ENCODE peak calls at places on chromosome 4, in eight cellular contexts. Y is GM12865; C is stimulated activated CD4-positive, alpha-beta T cell treated with anti-CD3 and anti-CD28 coated beads, Interleukin-12 subunit alpha, Interleukin-12 subunit beta, amount 100 ng/mL, for 48 hours; V is RWPE1; I is NCI-H2081; N is ascending aorta; H is stimulated activated naive CD4-positive, alpha-beta T cell; M is activated naive CD8-positive, alpha-beta T cell treated with anti-CD3 and anti-CD28 coated beads for 36 hours. A is an unnamed sample.

GRCh38 chr4:100849319-100849718 is 331.5 kb upstream of the EMCN start:
- DNase-seq in Y (no peak), C (no peak), V (no peak), I (no peak), N (no peak), H (no peak), M (no peak), A (no peak)

GRCh38 chr4:140252144-140252741 is 98.3 kb upstream of the MAML3 start:
- DNase-seq in Y (no peak), C (no peak), V (no peak), I (peak), N (no peak), H (no peak), M (no peak), A (no peak)

GRCh38 chr4:180925800-180926199 is 1317.4 kb upstream of the TENM3 start:
- DNase-seq in Y (no peak), C (no peak), V (no peak), I (no peak), N (no peak), H (no peak), M (no peak), A (no peak)

GRCh38 chr4:31108762-31109161 is 388.6 kb downstream of the PCDH7 start:
- DNase-seq in Y (no peak), C (no peak), V (no peak), I (no peak), N (no peak), H (no peak), M (no peak), A (no peak)

GRCh38 chr4:28226962-28227361 is 1366.3 kb downstream of the STIM2 start:
- DNase-seq in Y (no peak), C (no peak), V (no peak), I (no peak), N (no peak), H (no peak), M (no peak), A (no peak)

GRCh38 chr4:164097119-164097518 is 602.6 kb downstream of the TMA16 start:
- DNase-seq in Y (no peak), C (no peak), V (no peak), I (no peak), N (no peak), H (no peak), M (no peak), A (no peak)

GRCh38 chr4:74934016-74934821 is 1.3 kb downstream of the PARM1 start:
- DNase-seq in Y (peak), C (no peak), V (no peak), I (peak), N (no peak), H (no peak), M (no peak), A (no peak)

GRCh38 chr4:85928775-85929585 is 430.9 kb downstream of the MAPK10 start:
- DNase-seq in Y (peak), C (no peak), V (no peak), I (no peak), N (no peak), H (no peak), M (no peak), A (no peak)

GRCh38 chr4:10002278-10002677 is 19.0 kb downstream of the SLC2A9 start:
- DNase-seq in Y (peak), C (no peak), V (no peak), I (no peak), N (no peak), H (no peak), M (no peak), A (no peak)

GRCh38 chr4:37244583-37245390 is at the start of gene NWD2:
- DNase-seq in Y (peak), C (no peak), V (no peak), I (no peak), N (no peak), H (no peak), M (peak), A (peak)

GRCh38 chr4:189740873-189741272 is 199.8 kb upstream of the FRG1 start:
- DNase-seq in Y (no peak), C (no peak), V (no peak), I (no peak), N (no peak), H (no peak), M (no peak), A (no peak)

GRCh38 chr4:175125410-175126068 is 207.4 kb downstream of the ADAM29 start:
- DNase-seq in Y (no peak), C (no peak), V (no peak), I (no peak), N (no peak), H (no peak), M (no peak), A (no peak)

GRCh38 chr4:8676676-8677075 is 84.1 kb downstream of the CPZ start:
- DNase-seq in Y (no peak), C (no peak), V (no peak), I (no peak), N (no peak), H (no peak), M (no peak), A (no peak)

GRCh38 chr4:76445911-76446310 is 10.9 kb downstream of the SHROOM3 start:
- DNase-seq in Y (no peak), C (no peak), V (no peak), I (no peak), N (no peak), H (no peak), M (no peak), A (no peak)

GRCh38 chr4:1619151-1619672 is 64.9 kb downstream of the FAM53A start:
- DNase-seq in Y (no peak), C (no peak), V (no peak), I (no peak), N (no peak), H (no peak), M (no peak), A (no peak)

GRCh38 chr4:12949719-12950118 is 534.4 kb downstream of the RAB28 start:
- DNase-seq in Y (no peak), C (no peak), V (no peak), I (peak), N (no peak), H (no peak), M (no peak), A (no peak)

GRCh38 chr4:105674011-105674410 is 34.5 kb downstream of the INTS12 start:
- DNase-seq in Y (no peak), C (no peak), V (no peak), I (no peak), N (no peak), H (no peak), M (no peak), A (no peak)

GRCh38 chr4:105306158-105306781 is 159.6 kb downstream of the TET2 start:
- DNase-seq in Y (peak), C (peak), V (peak), I (no peak), N (no peak), H (no peak), M (peak), A (peak)

GRCh38 chr4:8370835-8371234 is 69.7 kb downstream of the ACOX3 start:
- DNase-seq in Y (no peak), C (no peak), V (no peak), I (no peak), N (no peak), H (no peak), M (no peak), A (no peak)

GRCh38 chr4:139242511-139243051 is 37.4 kb downstream of the MGARP start:
- DNase-seq in Y (no peak), C (no peak), V (peak), I (no peak), N (no peak), H (no peak), M (no peak), A (no peak)

GRCh38 chr4:26342328-26343040 is 21.7 kb downstream of the RBPJ start:
- DNase-seq in Y (no peak), C (no peak), V (peak), I (no peak), N (no peak), H (no peak), M (no peak), A (no peak)

GRCh38 chr4:145203400-145203799 is 23.0 kb upstream of the OTUD4 start:
- DNase-seq in Y (no peak), C (no peak), V (no peak), I (no peak), N (no peak), H (no peak), M (no peak), A (no peak)

GRCh38 chr4:138562544-138562961 is 320.4 kb upstream of the SLC7A11 start:
- DNase-seq in Y (peak), C (no peak), V (no peak), I (no peak), N (no peak), H (no peak), M (no peak), A (no peak)

GRCh38 chr4:140049924-140050681 is 103.9 kb downstream of the MAML3 start:
- DNase-seq in Y (peak), C (no peak), V (no peak), I (peak), N (no peak), H (no peak), M (peak), A (no peak)

GRCh38 chr4:98929341-98930267 is 671 bp upstream of the EIF4E start:
- DNase-seq in Y (peak), C (peak), V (peak), I (no peak), N (peak), H (no peak), M (peak), A (peak)

A was measured in GM12891.